ENCODE peak calls at places on chromosomes 11 and 22, in four cellular contexts. B is Peyer's patch, Y is IMR-90, K is PC-9. H is an unnamed sample.

GRCh38 chr11:77287615-77288273 is 13.7 kb downstream of the GDPD4 start:
- DNase-seq in K (peak), Y (peak), B (no peak), H (peak)

GRCh38 chr11:78660451-78660850 is 85.8 kb upstream of the NARS2 start:
- DNase-seq in Y (no peak), B (no peak), K (no peak), H (no peak)

GRCh38 chr11:108666373-108666772 is 1.5 kb downstream of the DDX10 start:
- DNase-seq in Y (no peak), K (no peak), B (no peak), H (no peak)

GRCh38 chr11:115126092-115126491 is 378.1 kb downstream of the CADM1 start:
- DNase-seq in Y (no peak), K (no peak), B (no peak), H (no peak)

GRCh38 chr22:46576556-46577351 is 39.3 kb upstream of the CELSR1 start:
- DNase-seq in K (no peak), Y (peak), B (peak), H (peak)

GRCh38 chr22:36439481-36440271 is 41.8 kb downstream of the TXN2 start:
- DNase-seq in K (peak), B (peak), Y (peak), H (peak)

GRCh38 chr22:48506506-48507145 is 1321.0 kb downstream of the BRD1 start:
- DNase-seq in Y (no peak), B (no peak), K (no peak), H (no peak)

GRCh38 chr11:69138265-69138664 is 17.5 kb upstream of the SMIM38 start:
- DNase-seq in Y (peak), B (no peak), K (peak), H (peak)

GRCh38 chr11:110087820-110088534 is 5.2 kb upstream of the ZC3H12C start:
- DNase-seq in K (no peak), Y (peak), B (no peak), H (peak)

GRCh38 chr11:68643576-68643975 is 40.8 kb upstream of the GAL start:
- DNase-seq in K (no peak), Y (peak), B (no peak), H (peak)

GRCh38 chr11:75524576-75525432 is 937 bp downstream of the GDPD5 start:
- DNase-seq in K (no peak), Y (peak), B (peak), H (no peak)

GRCh38 chr11:115618428-115618827 is 114.2 kb upstream of the CADM1 start:
- DNase-seq in Y (peak), K (no peak), B (no peak), H (no peak)

GRCh38 chr11:127528297-127528696 is 527.7 kb upstream of the KIRREL3 start:
- DNase-seq in K (no peak), B (no peak), Y (no peak), H (no peak)

GRCh38 chr11:80727315-80727714 is 1286.5 kb upstream of the TENM4 start:
- DNase-seq in B (peak), Y (no peak), K (no peak), H (peak)

GRCh38 chr11:73275381-73275750 is 3.2 kb downstream of the P2RY6 start:
- DNase-seq in K (peak), Y (no peak), B (no peak), H (no peak)

GRCh38 chr11:112249871-112250590 is 10.6 kb downstream of the PLET1 start:
- DNase-seq in B (no peak), Y (no peak), K (no peak), H (no peak)

GRCh38 chr22:46518038-46518437 is 19.4 kb downstream of the CELSR1 start:
- DNase-seq in Y (no peak), B (no peak), K (no peak), H (no peak)

GRCh38 chr22:44147821-44148574 is 32.7 kb upstream of the PARVG start:
- DNase-seq in K (no peak), B (no peak), Y (peak), H (no peak)

GRCh38 chr22:24386814-24387550 is 40.4 kb upstream of the ADORA2A start:
- DNase-seq in B (no peak), K (no peak), Y (no peak), H (peak)

GRCh38 chr22:45692549-45692948 is 20.9 kb downstream of the ATXN10 start:
- DNase-seq in Y (peak), B (no peak), K (peak), H (peak)

GRCh38 chr11:85826096-85826855 is 15.3 kb upstream of the SYTL2 start:
- DNase-seq in K (peak), Y (peak), B (peak), H (peak)

GRCh38 chr11:10058356-10058755 is 235.7 kb downstream of the SBF2 start:
- DNase-seq in Y (peak), B (no peak), K (no peak), H (no peak)

GRCh38 chr22:48897638-48897954 is 930.1 kb downstream of the BRD1 start:
- DNase-seq in K (no peak), Y (no peak), B (no peak), H (no peak)

GRCh38 chr11:61023086-61024035 is 51.9 kb downstream of the CD6 start:
- DNase-seq in B (peak), Y (no peak), K (no peak), H (no peak)

GRCh38 chr11:6443269-6444003 is 2.6 kb upstream of the HPX start:
- DNase-seq in B (peak), Y (peak), K (no peak), H (peak)

GRCh38 chr11:23509023-23509422 is 648.7 kb upstream of the CCDC179 start:
- DNase-seq in Y (peak), K (no peak), B (no peak), H (peak)

GRCh38 chr11:10375280-10376048 is 70.6 kb downstream of the ADM start:
- DNase-seq in B (no peak), Y (peak), K (no peak), H (peak)

GRCh38 chr22:30877662-30878515 is 90.7 kb downstream of the MORC2 start:
- DNase-seq in B (no peak), K (no peak), Y (no peak), H (no peak)

GRCh38 chr11:34667810-34668582 is 47.1 kb downstream of the EHF start:
- DNase-seq in Y (no peak), B (no peak), K (peak), H (no peak)

DNA sequence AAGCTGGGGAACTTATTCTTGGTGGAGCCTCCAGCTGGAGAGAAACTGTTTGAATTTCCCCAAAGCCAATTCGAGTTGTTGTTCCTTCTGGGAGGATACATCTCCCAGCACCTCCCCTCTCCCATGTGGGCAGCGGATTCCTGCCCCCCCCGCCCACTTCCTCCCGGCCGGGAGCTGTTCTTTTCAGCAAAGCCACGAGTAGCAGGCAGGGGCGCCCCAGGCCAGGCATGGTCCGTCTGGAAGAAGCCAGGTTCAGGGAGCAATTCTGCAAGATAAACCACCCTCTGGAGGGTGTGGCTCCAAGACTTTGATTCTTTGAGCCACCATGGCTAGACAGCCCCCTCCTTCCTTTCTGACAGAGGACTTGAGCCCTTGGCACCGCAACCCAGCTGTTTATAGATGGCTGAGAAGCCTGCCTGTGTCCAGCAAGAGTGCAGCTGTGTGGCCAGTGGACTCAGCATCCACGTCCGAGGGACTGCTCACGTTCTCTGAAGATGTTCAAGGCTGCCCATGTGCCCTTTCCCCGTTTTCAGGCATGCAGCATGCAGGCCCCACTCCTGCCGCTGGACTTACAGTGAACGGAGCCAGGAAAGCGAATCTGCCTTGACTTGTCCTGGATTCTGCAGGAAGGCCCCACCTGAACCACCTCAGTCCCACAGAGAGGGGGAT is 170.3 kb downstream of the CTTN start:
- DNase-seq in K (no peak), B (peak), Y (peak), H (peak)
- H3K4me3 ChIP-seq in K (peak), B (peak), Y (peak), H (peak)

DNA sequence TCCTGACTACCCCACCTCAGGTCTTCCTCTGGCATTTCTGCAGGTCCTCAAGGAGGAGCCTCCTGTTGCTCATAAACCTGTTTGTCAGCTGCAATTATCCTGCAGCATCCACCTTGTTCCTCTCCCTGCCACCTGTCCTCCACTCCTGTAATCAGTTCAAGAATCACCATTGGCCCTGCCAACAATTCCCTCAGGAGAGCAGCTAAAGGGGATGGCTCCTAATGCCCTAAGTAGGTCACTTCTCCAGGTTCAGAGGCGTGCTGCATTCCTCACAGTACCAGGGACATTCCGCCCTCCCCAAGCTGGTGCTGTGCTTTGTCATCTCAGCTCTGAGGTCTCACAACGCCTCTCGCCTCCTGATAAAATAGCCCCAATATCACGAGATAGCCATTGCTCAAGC is 2.1 kb downstream of the CLDN25 start:
- DNase-seq in B (no peak), Y (no peak), K (peak), H (no peak)
- H3K4me3 ChIP-seq in B (no peak), Y (no peak), K (no peak), H (no peak)

GRCh38 chr22:20244250-20244648 is 23.9 kb downstream of the RTN4R start:
- DNase-seq in K (no peak), B (no peak), Y (no peak), H (no peak)
- H3K4me3 ChIP-seq in K (no peak), B (no peak), Y (no peak), H (no peak)

DNA sequence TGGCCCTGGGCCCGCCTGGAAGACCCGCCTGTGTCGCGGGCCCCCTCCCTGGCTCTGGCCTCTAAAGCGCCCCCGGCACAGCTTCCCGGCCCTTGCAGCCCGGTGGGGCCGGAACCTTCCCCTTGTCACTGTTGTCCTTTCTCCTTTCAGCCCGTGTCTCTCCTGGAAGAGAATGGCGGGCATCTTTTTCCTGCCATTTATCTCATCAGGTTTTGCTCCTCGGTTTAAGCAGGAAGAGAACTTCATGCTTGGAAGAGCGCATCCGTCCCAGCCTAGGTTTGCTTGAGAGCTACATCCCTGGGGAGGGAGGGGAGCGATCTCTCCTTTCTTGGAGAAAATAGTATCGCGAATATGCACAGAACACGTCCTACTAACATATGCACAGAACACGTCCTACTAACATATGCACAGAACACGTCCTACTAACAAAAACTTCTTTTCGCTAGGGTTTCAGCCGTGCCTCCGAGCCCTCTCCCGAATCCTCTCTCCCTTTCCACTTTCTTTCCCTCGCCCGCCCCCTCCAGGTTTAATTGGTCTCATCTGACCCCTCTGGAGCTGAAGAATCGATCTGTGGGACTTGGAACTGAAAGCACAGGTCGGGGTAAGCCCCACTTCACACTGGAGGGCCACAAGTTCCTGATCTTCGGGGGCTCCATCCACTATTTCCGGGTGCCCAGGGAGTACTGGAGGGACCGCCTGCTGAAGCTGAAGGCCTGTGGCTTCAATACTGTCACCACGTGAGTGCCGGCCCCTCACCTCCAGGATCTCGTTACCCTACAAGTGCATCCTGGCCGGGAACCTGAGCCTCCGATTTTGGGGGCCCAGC is 1.2 kb downstream of the GLB1L3 start:
- DNase-seq in B (peak), Y (no peak), K (no peak), H (no peak)
- H3K4me3 ChIP-seq in B (no peak), Y (no peak), K (no peak), H (no peak)

DNA sequence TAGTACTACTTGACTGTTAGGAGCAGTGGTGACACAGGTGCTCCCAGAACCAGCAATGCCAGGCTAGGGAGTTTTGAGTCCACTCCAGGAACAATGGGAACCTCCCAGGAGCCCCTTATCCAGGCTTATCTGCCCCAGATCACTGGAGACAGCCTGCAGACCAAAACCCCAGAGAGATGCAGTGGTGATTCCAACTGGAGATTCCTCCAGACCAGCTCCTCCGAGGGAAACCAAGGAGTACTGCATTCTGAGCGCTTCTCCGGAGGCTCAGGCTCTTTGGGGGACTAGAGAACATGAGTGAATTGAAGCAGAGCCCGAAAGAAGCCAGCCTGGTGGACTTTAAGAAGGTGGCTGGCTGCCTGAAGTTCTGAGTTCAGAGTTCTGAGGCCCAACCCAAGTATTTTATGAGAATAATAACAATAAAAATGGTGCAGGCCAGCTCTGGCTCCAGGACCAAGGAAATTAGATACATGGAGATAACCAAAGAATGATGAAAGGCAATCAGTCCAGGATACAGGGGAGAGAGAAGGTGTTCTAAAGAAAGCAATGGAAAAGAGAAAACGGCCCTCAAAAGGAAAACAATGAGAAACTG is 1.3 kb upstream of the TMEM25 start:
- DNase-seq in B (peak), Y (no peak), K (no peak), H (no peak)
- H3K4me3 ChIP-seq in B (no peak), Y (no peak), K (peak), H (peak)

GRCh38 chr22:19761022-19761499 is 483 bp downstream of the TBX1 start:
- DNase-seq in B (no peak), Y (no peak), K (no peak), H (no peak)
- H3K4me3 ChIP-seq in B (no peak), Y (no peak), K (no peak), H (no peak)

GRCh38 chr11:124886978-124887666 is 10.5 kb downstream of the ROBO4 start:
- DNase-seq in B (no peak), Y (no peak), K (no peak), H (no peak)

GRCh38 chr11:124886476-124886875 is 11.2 kb downstream of the ROBO4 start:
- DNase-seq in B (no peak), K (no peak), Y (no peak), H (no peak)

GRCh38 chr11:124882339-124883071 is 15.2 kb downstream of the ROBO4 start:
- DNase-seq in B (no peak), K (no peak), Y (no peak), H (peak)

GRCh38 chr11:124884340-124884739 is 13.3 kb downstream of the ROBO4 start:
- DNase-seq in B (no peak), Y (no peak), K (no peak), H (no peak)

DNA sequence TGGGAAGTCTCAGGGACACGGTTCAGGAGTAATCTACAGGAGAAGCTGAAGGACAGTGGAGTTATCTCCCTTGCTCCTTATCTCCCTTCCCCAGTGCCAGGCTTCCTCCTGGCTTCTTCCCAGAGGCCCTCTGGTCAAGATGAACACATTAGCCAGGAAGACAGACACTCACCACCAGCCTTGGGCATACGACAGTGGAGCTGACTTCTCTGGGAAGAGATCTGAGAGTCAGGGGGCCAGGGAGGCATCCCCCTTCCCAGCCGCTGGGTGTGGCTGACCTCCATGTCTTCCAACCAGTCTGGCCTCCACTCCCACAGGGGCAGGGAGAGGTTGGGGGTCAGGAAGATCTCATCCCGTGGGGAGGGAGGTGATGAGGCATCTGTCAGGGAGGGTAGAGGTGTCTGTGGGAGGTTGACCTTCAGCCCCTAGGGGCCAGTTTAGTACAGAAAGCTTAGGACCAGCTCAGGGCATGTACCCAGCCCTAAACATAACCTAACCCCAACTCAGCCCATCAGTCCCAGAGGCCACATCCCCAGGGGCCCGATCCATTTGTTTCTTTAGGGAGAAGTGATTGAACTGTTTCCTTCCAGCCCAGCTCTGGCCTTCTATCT is 12.7 kb downstream of the ROBO4 start:
- DNase-seq in Y (no peak), B (no peak), K (no peak), H (no peak)
- H3K4me3 ChIP-seq in Y (no peak), B (no peak), K (no peak), H (no peak)

GRCh38 chr11:123195182-123196059 is at the start of gene CLMP:
- DNase-seq in B (no peak), K (no peak), Y (peak), H (peak)

GRCh38 chr11:123194308-123195181 is 503 bp downstream of the CLMP start:
- DNase-seq in Y (peak), B (no peak), K (no peak), H (peak)

GRCh38 chr11:123197711-123198110 is 2.7 kb upstream of the CLMP start:
- DNase-seq in B (no peak), K (peak), Y (peak), H (peak)

GRCh38 chr11:123193742-123194141 is 1.3 kb downstream of the CLMP start:
- DNase-seq in B (no peak), K (no peak), Y (no peak), H (peak)

DNA sequence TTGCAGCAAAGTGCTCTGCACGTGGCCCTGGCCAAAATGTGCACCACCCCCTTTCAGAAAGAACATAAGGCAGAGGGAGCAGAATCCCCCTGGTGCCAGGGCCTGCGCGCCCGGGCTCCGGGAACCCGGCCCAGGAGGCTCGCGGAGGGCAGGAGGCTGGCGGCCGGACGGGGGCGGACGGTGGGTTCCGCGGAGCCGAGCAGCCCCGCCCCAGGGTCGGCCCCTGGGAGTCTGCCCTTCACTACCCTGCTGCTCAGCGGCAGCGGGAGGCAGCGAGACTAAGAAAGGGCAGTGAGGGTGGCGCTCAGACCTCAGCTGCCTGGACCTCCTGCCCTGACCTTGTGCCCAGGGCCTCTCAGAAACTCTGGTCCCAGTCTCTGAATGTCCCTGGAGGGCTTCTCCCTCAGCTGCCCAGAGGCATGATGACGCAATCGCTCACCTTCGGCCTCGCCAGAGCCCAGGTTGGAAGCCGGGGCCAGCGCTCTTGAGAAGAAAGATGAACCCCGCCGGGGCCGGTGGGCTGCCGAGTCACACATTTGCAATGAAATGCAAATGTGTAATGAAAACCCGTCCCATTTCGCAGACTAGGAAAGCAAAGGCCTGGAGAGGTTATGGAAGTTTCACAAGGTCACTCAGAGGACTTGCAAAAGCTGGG is 1.1 kb upstream of the CLMP start:
- DNase-seq in B (no peak), Y (no peak), K (no peak), H (no peak)
- H3K4me3 ChIP-seq in B (no peak), Y (no peak), K (no peak), H (no peak)

GRCh38 chr11:64923151-64923661 is 1.3 kb upstream of the PPP2R5B start:
- DNase-seq in K (no peak), B (no peak), Y (no peak), H (no peak)

GRCh38 chr11:64923944-64924909 is at the start of gene PPP2R5B:
- DNase-seq in K (peak), B (peak), Y (peak), H (peak)

GRCh38 chr11:64926689-64927088 is 2.2 kb downstream of the PPP2R5B start:
- DNase-seq in B (no peak), K (no peak), Y (no peak), H (no peak)

GRCh38 chr11:64924910-64925284 is 408 bp downstream of the PPP2R5B start:
- DNase-seq in B (peak), K (no peak), Y (no peak), H (no peak)

GRCh38 chr11:64925536-64926449 is 1.3 kb downstream of the PPP2R5B start:
- DNase-seq in Y (no peak), K (no peak), B (peak), H (no peak)
- H3K4me3 ChIP-seq in Y (peak), K (peak), B (no peak), H (peak)